ENCODE peak calls at places on chromosomes 6 and 20, in nine cellular contexts. F is fibroblast of mammary gland, V is AG10803, Z is astrocyte of the spinal cord, D is stomach, P is epithelial cell of esophagus, A is lower lobe of right lung, E is fibroblast of pulmonary artery, M is pancreas. J is an unnamed sample.

GRCh38 chr6:52253494-52253893 is 9.2 kb upstream of the IL17F start:
- DNase-seq in D (no peak), V (peak), M (no peak), E (peak), Z (no peak), P (peak), A (no peak), F (peak), J (no peak)

GRCh38 chr20:884983-885952 is 30.9 kb downstream of the ANGPT4 start:
- DNase-seq in E (peak), M (no peak), D (no peak), P (peak), A (no peak), F (peak), V (peak), Z (peak), J (peak)

GRCh38 chr20:33412484-33412838 is 11.1 kb upstream of the CDK5RAP1 start:
- DNase-seq in A (no peak), Z (no peak), V (no peak), D (no peak), M (no peak), F (no peak), P (no peak), E (no peak), J (no peak)

GRCh38 chr20:46400828-46401477 is 5.5 kb downstream of the ELMO2 start:
- DNase-seq in Z (peak), P (peak), D (no peak), A (no peak), F (peak), M (no peak), V (peak), E (peak), J (peak)

GRCh38 chr6:125658759-125659431 is 90.5 kb upstream of the HEY2 start:
- DNase-seq in P (peak), E (peak), A (no peak), D (no peak), M (no peak), F (no peak), V (peak), Z (no peak), J (no peak)

GRCh38 chr6:34537922-34538550 is 18.1 kb downstream of the SPDEF start:
- DNase-seq in D (no peak), A (no peak), F (no peak), Z (no peak), E (no peak), P (no peak), M (no peak), V (no peak), J (no peak)

GRCh38 chr6:137933696-137934095 is 66.6 kb downstream of the TNFAIP3 start:
- DNase-seq in E (peak), F (peak), V (peak), Z (peak), D (no peak), M (peak), A (no peak), P (peak), J (peak)

GRCh38 chr6:122677436-122677835 is 67.2 kb downstream of the PKIB start:
- DNase-seq in V (no peak), F (no peak), P (no peak), D (no peak), M (no peak), A (no peak), E (no peak), Z (no peak), J (no peak)

GRCh38 chr6:109925060-109925459 is 53.1 kb upstream of the GPR6 start:
- DNase-seq in A (no peak), E (peak), M (no peak), F (peak), Z (no peak), P (no peak), V (no peak), D (no peak), J (peak)

GRCh38 chr6:3418521-3419060 is 38.3 kb downstream of the SLC22A23 start:
- DNase-seq in P (peak), D (peak), A (no peak), E (no peak), F (no peak), Z (no peak), V (no peak), M (peak), J (no peak)

GRCh38 chr6:3417473-3417872 is 39.4 kb downstream of the SLC22A23 start:
- DNase-seq in P (no peak), E (no peak), D (no peak), F (no peak), V (no peak), Z (no peak), M (no peak), A (no peak), J (no peak)

GRCh38 chr6:3421763-3422456 is 34.9 kb downstream of the SLC22A23 start:
- DNase-seq in M (no peak), A (no peak), Z (peak), V (peak), P (peak), E (peak), F (peak), D (no peak), J (peak)

GRCh38 chr6:3421145-3421544 is 35.7 kb downstream of the SLC22A23 start:
- DNase-seq in E (no peak), F (no peak), P (no peak), D (no peak), A (no peak), V (no peak), Z (no peak), M (no peak), J (no peak)

DNA sequence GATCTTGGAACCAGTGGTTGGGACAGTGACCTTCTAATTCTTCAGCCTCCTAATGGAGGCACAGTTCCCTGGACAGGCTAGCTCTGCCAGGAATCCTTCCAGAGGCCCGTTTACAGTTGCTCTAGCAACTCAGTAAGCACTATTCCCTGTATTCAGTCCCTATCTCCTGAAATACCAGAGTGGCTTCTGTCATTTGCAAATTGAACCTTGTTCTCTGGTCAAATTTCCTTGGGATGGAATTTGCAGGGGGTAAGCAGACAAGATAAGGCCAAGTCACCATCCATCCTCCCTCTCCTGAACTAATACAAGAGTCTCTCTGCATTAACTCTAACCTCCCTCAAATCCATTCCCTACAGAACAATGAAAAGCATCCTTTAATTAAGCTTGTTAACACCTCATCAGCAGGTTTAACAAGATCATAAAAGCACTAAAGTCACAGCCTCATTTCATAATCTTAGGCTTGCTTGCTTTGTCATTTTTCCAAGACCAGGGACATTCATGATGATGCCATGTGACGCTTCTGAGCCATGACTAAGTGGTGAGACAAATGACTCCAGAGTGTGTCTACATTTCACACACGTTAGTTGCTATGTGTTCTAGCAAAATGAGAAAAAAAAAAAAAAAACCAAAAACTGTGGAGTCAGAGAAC is 37.1 kb downstream of the SLC22A23 start:
- DNase-seq in Z (peak), D (no peak), M (no peak), E (peak), V (peak), P (peak), F (peak), A (no peak), J (peak)
- H3K4me3 ChIP-seq in Z (no peak), D (no peak), M (no peak), E (no peak), V (no peak), P (no peak), F (no peak), A (no peak), J (no peak)

GRCh38 chr20:58702859-58703648 is 10.5 kb downstream of the NPEPL1 start:
- DNase-seq in P (no peak), Z (no peak), M (no peak), F (no peak), V (no peak), D (no peak), E (no peak), A (no peak), J (no peak)
- TF ChIP-seq CTCF in P (no peak), Z (peak), M (no peak), F (peak), V (peak), D (no peak), E (peak), A (peak), J (peak)

GRCh38 chr6:144675231-144675861 is 390.2 kb downstream of the UTRN start:
- DNase-seq in E (peak), A (no peak), P (peak), M (peak), D (no peak), Z (peak), F (peak), V (peak), J (peak)
- H3K4me3 ChIP-seq in E (no peak), A (no peak), P (no peak), M (no peak), D (no peak), Z (no peak), F (no peak), V (no peak), J (no peak)

GRCh38 chr6:41442800-41443501 is 103.2 kb upstream of the FOXP4 start:
- DNase-seq in V (peak), Z (peak), D (peak), A (peak), F (peak), P (no peak), M (no peak), E (peak), J (peak)
- TF ChIP-seq CTCF in V (peak), Z (peak), D (no peak), A (peak), F (peak), P (peak), M (peak), E (peak), J (peak)

GRCh38 chr20:20614391-20614790 is 98.1 kb downstream of the RALGAPA2 start:
- DNase-seq in V (peak), F (no peak), Z (peak), D (no peak), A (no peak), M (no peak), P (no peak), E (no peak), J (no peak)

GRCh38 chr20:20612251-20612650 is 100.2 kb downstream of the RALGAPA2 start:
- DNase-seq in F (no peak), P (no peak), A (no peak), E (no peak), M (no peak), Z (no peak), D (no peak), V (no peak), J (no peak)

GRCh38 chr20:20606881-20607280 is 105.6 kb downstream of the RALGAPA2 start:
- DNase-seq in V (no peak), D (no peak), M (no peak), E (no peak), Z (no peak), P (no peak), A (no peak), F (no peak), J (no peak)

GRCh38 chr20:20609522-20609921 is 102.9 kb downstream of the RALGAPA2 start:
- DNase-seq in V (no peak), E (no peak), A (no peak), F (no peak), M (no peak), Z (no peak), D (no peak), P (no peak), J (no peak)

GRCh38 chr20:20611165-20611564 is 101.3 kb downstream of the RALGAPA2 start:
- DNase-seq in M (no peak), Z (no peak), F (no peak), P (no peak), V (peak), D (no peak), A (no peak), E (no peak), J (no peak)
- H3K4me3 ChIP-seq in M (no peak), Z (no peak), F (no peak), P (no peak), V (no peak), D (no peak), A (no peak), E (no peak), J (no peak)

DNA sequence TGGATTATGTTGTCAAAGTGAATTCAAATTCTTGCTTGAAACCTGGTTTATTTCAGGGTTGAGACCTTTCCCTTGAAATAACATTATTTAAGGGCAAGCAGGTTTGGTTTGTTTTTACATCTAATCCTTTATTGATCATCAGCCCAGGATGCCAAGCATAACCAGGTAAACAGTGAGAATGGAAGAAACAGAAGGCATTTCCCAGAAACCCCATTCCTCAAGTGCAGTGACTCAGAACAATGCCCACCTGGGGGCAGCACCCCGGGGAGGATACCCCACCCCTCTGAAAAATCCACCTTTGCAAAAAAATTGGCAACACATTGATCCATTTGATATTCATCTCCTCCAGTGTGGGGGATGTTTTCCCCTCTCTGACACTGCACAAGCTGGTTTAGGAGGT is 32.5 kb downstream of the POFUT1 start:
- DNase-seq in M (no peak), E (no peak), P (no peak), Z (no peak), A (no peak), F (no peak), V (no peak), D (no peak), J (no peak)
- TF ChIP-seq CTCF in M (no peak), E (no peak), P (no peak), Z (no peak), A (no peak), F (no peak), V (no peak), D (no peak), J (no peak)

DNA sequence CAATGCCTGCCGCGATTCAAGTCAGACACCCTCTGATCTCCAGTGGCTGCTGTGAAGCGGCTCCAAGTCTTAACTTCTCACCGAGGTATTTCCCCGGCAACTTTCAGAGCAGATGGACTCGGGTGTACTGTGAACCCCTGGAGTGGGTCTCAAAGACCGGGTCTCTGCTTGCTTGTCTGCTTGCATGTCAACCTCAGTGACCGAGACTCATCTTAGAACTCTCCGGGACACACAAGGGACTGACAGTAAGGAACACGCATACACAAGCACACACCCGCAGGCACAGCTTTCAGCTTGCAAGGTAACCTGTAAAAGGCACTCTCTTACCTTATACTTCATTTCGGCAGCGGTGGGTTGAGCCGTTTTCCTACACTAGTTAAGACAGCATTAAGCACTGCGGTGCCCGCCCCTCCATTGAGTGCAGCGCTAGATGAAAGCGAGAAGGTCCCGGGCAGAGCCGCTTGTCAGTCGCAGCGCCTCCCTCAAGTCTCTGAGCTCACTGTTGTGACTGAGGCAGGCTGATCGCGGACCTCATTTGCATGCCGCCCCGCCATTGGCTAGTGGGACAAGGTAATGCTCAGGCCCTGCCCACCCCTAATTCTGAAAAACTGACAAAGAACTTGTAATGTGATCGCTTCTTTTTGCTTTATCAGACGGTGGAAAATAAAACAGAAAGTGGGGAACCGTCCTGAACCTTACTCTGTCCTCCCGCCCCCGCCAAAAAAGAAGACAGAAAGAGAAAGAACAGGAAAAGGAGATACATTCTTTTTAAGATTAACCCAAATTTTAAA is at the start of gene NEDD9:
- DNase-seq in E (peak), P (peak), Z (peak), F (peak), V (peak), D (peak), M (peak), A (peak), J (peak)
- H3K4me3 ChIP-seq in E (peak), P (peak), Z (peak), F (peak), V (peak), D (peak), M (peak), A (peak), J (peak)

GRCh38 chr6:37742401-37742760 is 44.7 kb upstream of the MDGA1 start:
- DNase-seq in F (no peak), A (no peak), M (no peak), E (no peak), D (no peak), P (no peak), Z (no peak), V (no peak), J (no peak)

GRCh38 chr6:37738216-37738615 is 40.5 kb upstream of the MDGA1 start:
- DNase-seq in E (no peak), M (no peak), A (no peak), D (no peak), Z (no peak), F (no peak), V (no peak), P (no peak), J (no peak)

GRCh38 chr6:37739618-37740017 is 41.9 kb upstream of the MDGA1 start:
- DNase-seq in F (no peak), Z (no peak), P (no peak), A (no peak), E (no peak), D (no peak), M (no peak), V (no peak), J (no peak)

GRCh38 chr6:37745748-37746147 is 48.1 kb upstream of the MDGA1 start:
- DNase-seq in M (no peak), A (no peak), F (no peak), V (no peak), P (no peak), Z (no peak), D (no peak), E (no peak), J (no peak)

DNA sequence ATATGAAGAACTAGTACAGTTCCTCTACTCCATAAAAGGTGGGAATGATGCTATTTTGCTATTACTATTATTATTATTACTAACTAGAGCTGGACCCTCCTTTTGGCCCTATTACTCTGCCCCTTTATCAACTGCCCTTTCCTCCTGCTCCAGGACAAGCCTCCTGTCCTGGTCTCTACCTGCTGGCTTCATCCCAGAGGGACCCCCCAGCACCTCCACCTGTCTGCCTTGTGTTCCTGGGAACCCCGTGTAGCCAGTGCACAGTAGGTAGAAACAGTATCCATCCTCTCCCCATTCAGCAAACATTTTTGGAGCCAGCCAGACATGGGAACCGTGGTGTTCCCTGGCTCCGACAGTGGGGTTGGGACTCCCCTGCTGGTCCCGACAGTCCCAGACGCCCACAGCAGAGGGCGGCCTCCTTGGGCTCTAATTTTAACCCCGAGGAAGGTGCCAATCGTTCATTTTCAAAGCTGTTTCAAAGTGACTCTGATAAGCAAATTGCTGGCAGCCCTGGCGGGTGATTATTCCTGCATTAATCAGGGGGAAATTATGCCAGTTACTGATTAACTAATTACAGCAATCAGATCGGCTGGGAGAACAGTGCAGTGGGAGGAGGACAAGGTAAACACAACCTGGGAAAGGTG is 44.2 kb upstream of the MDGA1 start:
- DNase-seq in V (peak), F (no peak), D (peak), E (peak), P (peak), Z (no peak), M (peak), A (no peak), J (peak)
- TF ChIP-seq CTCF in V (peak), F (no peak), D (peak), E (peak), P (peak), Z (peak), M (peak), A (peak), J (peak)

DNA sequence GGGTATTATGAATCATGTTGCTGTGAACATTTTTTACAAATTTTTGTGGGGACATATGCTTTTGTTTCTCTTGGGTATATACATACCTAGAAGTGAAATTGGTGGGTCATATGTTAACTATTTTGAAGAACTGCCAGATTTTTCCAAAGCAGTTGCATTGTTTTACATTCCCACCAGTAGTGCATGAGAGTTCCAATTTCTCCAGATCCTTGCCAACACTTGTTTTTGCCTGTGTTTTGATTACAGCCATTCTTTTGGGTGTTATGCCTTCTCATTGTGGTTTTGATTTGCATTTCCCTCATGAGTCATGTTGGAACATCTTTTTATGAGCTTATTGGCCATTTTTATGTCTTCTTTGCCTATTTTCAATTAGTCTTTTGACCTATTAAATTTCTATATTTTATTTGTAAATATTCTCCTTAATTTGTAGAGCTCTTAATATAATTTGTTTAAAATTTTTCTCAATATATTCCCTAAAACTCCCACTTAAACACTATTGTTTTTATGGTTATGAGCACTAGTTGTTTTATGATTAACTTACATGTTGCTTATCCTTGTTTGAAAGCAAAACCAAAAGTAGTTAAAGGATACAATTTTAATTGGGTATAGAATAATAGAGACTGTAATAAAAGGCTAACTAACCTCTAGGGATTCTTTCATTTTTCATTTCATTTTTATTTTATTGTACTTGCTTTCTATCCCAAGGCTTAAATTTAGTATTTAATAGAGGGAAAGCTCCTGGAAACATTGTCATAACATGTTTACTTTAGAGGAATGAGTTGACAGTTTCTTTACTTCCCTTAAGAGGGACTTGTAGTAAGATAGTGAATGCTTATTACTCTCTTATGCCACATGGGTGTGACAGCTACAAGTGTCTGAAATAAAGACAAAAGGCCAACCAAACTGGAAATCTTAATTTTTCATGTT is 5.5 kb downstream of the UBR2 start:
- DNase-seq in F (peak), D (no peak), M (no peak), V (peak), Z (peak), E (peak), A (no peak), P (peak), J (peak)
- H3K4me3 ChIP-seq in F (no peak), D (no peak), M (no peak), V (no peak), Z (no peak), E (no peak), A (no peak), P (no peak), J (no peak)

J was measured in fibroblast of villous mesenchyme.